ENCODE peak calls at places on chromosomes 1 and 21, in five cellular contexts. S, R, N, I and J are unnamed samples.
A peak's percentile ranks its signal among the peaks of the same experiment; 100 is the strongest.

GRCh38 chr21:43657355-43658093 is 1.8 kb downstream of the HSF2BP start:
- DNase-seq in S (no peak), R (no peak), N (no peak), I (no peak), J (no peak)

GRCh38 chr1:8423702-8424538 is 106.0 kb downstream of the SLC45A1 start:
- DNase-seq in S (no peak), R (peak; percentile 30), N (no peak), I (peak; percentile 56), J (peak; percentile 47)

GRCh38 chr1:165073402-165074007 is 283.0 kb downstream of the LMX1A start:
- DNase-seq in S (no peak), R (no peak), N (no peak), I (no peak), J (no peak)

GRCh38 chr1:54272134-54272533 is 72.2 kb downstream of the MRPL37 start:
- DNase-seq in S (no peak), R (no peak), N (no peak), I (no peak), J (no peak)

GRCh38 chr1:167665469-167665868 is 35.4 kb downstream of the RCSD1 start:
- DNase-seq in S (no peak), R (no peak), N (no peak), I (no peak), J (no peak)

GRCh38 chr1:206036661-206037455 is 13.2 kb upstream of the CTSE start:
- DNase-seq in S (no peak), R (no peak), N (no peak), I (no peak), J (no peak)

GRCh38 chr1:58854576-58854975 is 70.7 kb upstream of the JUN start:
- DNase-seq in S (no peak), R (no peak), N (no peak), I (no peak), J (no peak)

GRCh38 chr1:28259935-28260802 is 851 bp downstream of the SESN2 start:
- DNase-seq in S (peak; percentile 72), R (no peak), N (no peak), I (no peak), J (peak; percentile 32)

GRCh38 chr1:107659961-107660360 is 305.0 kb downstream of the VAV3 start:
- DNase-seq in S (no peak), R (no peak), N (no peak), I (no peak), J (no peak)

GRCh38 chr1:244599937-244600350 is 53.0 kb upstream of the DESI2 start:
- DNase-seq in S (peak; percentile 67), R (peak; percentile 42), N (no peak), I (peak; percentile 48), J (no peak)

GRCh38 chr1:165847486-165847885 is 20.1 kb downstream of the UCK2 start:
- DNase-seq in S (no peak), R (no peak), N (no peak), I (no peak), J (no peak)

GRCh38 chr21:42302292-42302650 is 12.9 kb downstream of the TFF3 start:
- DNase-seq in S (no peak), R (no peak), N (no peak), I (no peak), J (no peak)

GRCh38 chr1:2569060-2569459 is 12.9 kb downstream of the TNFRSF14 start:
- DNase-seq in S (no peak), R (no peak), N (no peak), I (no peak), J (no peak)

GRCh38 chr21:46071082-46071481 is 26.8 kb upstream of the COL6A2 start:
- DNase-seq in S (no peak), R (no peak), N (no peak), I (no peak), J (no peak)

GRCh38 chr1:14945132-14946010 is 208.2 kb upstream of the TMEM51 start:
- DNase-seq in S (peak; percentile 76), R (no peak), N (no peak), I (no peak), J (no peak)

GRCh38 chr1:31069392-31069791 is 3.9 kb upstream of the PUM1 start:
- DNase-seq in S (no peak), R (no peak), N (no peak), I (no peak), J (no peak)

GRCh38 chr1:47881505-47882442 is 115.4 kb downstream of the TRABD2B start:
- DNase-seq in S (peak; percentile 18), R (no peak), N (no peak), I (no peak), J (no peak)

GRCh38 chr1:224852901-224853568 is 76.4 kb upstream of the DNAH14 start:
- DNase-seq in S (peak; percentile 35), R (no peak), N (no peak), I (no peak), J (no peak)

GRCh38 chr1:115052454-115053083 is 22.9 kb downstream of the TSHB start:
- DNase-seq in S (no peak), R (peak; percentile 52), N (peak; percentile 22), I (peak; percentile 55), J (no peak)

GRCh38 chr1:159163609-159164008 is 7.8 kb upstream of the CADM3 start:
- DNase-seq in S (no peak), R (no peak), N (no peak), I (no peak), J (no peak)

GRCh38 chr1:209775634-209776033 is 8.7 kb downstream of the C1orf74 start:
- DNase-seq in S (no peak), R (no peak), N (no peak), I (no peak), J (no peak)

GRCh38 chr1:25467193-25467592 is 36.5 kb downstream of the MACO1 start:
- DNase-seq in S (no peak), R (no peak), N (no peak), I (no peak), J (no peak)

GRCh38 chr1:150257624-150258274 is at the start of gene CA14:
- DNase-seq in S (no peak), R (no peak), N (no peak), I (no peak), J (no peak)

GRCh38 chr1:42419449-42419848 is 36.4 kb downstream of the ZMYND12 start:
- DNase-seq in S (no peak), R (no peak), N (no peak), I (no peak), J (no peak)

GRCh38 chr1:68725353-68725752 is 228.5 kb upstream of the DEPDC1 start:
- DNase-seq in S (no peak), R (no peak), N (no peak), I (no peak), J (no peak)

GRCh38 chr1:41580021-41580420 is 95.5 kb upstream of the EDN2 start:
- DNase-seq in S (no peak), R (no peak), N (no peak), I (no peak), J (no peak)

GRCh38 chr1:4018721-4019521 is 118.8 kb upstream of the C1orf174 start:
- DNase-seq in S (no peak), R (no peak), N (no peak), I (no peak), J (peak; percentile 9)

GRCh38 chr1:81834268-81834667 is 33.5 kb downstream of the ADGRL2 start:
- DNase-seq in S (no peak), R (no peak), N (no peak), I (no peak), J (no peak)

GRCh38 chr21:45862544-45863207 is 118.9 kb upstream of the COL6A1 start:
- DNase-seq in S (no peak), R (no peak), N (no peak), I (no peak), J (no peak)

GRCh38 chr1:30976143-30976542 is 67.6 kb upstream of the SDC3 start:
- DNase-seq in S (no peak), R (no peak), N (no peak), I (no peak), J (no peak)

DNA sequence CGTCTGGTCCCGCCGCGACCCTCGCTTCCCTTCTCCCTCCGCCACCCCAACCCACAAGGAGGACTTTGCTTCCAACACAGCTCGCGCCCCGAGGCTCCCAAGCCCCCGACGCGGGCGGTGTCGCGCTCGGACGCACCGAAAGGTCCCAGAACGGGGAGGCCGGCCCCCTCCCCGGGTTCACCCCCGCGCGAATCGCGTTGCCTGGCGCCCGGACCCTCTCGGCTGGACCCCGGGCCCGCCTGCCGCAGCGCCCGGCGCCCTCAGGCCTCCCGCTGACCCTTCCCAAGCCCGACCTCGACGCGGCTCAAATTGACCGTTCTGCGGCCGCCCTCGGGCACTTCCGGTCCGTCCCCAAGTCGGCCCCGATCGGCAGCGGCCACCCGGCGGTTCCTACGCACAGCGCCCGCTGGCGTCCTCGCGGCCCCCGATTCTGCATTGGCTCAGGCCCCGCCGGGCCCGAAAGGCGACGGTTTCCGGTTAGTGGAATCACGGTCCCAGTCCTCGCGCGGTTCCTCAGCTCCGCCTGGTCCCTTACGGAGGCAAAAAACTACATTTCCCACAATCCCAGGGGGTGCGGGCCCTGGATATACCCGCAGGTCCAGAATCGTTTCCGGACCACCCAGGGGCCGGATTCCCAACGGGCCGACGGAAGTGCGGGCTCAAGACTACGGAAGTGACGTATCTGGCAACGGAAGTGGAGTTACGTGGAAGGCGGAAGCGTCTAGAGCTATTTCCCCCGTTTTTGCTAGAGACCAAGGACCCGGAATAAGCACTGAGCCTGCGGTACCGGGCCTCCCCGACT is at the start of gene AURKAIP1:
- DNase-seq in S (peak; percentile 99), R (peak; percentile 94), N (peak; percentile 91), I (peak; percentile 99), J (peak; percentile 90)
- TF ChIP-seq CTCF in S (peak; percentile 37), R (no peak), N (no peak), I (peak; percentile 39), J (no peak)

DNA sequence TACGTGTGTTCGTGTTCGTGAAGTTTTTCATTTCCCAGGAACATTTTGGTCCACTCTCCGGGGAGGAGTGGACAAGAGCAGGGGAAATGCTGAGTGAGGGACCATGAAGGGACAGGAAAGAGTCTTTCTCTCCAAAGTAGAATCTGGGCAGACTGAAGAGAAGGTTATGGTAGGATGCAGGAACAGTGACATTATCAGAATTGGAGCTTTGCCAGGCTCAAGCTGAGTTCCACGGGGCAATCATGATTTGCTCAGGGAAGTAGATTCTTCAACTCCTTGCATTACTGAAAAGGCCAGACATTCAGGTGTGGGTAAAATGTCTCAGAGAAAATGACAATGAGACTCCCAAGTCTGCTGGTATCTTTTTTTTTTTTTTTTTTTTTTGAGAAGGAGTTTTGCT is 16.6 kb downstream of the ATP1A4 start:
- DNase-seq in S (no peak), R (no peak), N (no peak), I (no peak), J (no peak)
- TF ChIP-seq CTCF in S (no peak), R (no peak), N (no peak), I (no peak), J (no peak)

GRCh38 chr1:228109073-228109961 is at the start of gene MRPL55:
- DNase-seq in S (peak; percentile 85), R (peak; percentile 97), N (peak; percentile 97), I (peak; percentile 98), J (peak; percentile 100)
- TF ChIP-seq CTCF in S (no peak), R (no peak), N (no peak), I (no peak), J (no peak)

DNA sequence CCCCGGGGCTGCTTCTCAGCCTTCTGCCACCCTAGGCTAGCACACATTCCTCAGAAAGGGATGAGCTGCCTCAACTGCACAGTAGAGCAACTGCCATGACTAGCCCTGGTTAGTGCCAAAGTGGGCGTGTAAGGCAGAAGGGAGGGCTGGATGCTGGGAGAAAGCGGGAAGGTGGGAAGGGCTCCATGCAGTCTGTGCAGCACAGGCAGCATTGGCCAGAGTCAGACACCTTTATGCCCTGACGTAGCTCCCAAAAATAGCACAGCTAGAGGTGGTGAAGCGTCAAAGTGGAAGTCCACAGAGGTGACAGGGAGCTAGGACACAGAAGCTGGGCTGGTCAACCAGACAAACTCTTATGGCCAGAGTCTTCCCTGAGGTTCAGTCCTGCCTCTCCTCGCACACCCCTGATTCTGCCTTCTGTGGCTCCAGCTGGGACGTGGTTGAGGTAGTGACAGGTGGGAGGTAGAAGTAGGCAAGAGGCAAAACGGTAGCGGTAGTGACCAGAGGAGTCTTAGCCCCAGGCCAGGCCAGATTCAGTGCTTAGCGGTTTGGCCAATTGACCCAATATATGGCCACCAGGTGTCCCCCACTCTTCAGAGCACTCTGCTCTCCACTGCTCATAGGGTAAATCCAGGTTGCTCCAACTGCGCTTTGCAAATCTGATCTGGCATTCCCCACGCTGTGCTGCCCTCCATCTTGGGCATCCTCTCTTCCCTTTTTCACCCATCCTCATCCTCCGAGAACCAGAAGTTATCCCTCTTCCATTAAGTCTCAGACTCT is 45.6 kb downstream of the DDX20 start:
- DNase-seq in S (no peak), R (no peak), N (no peak), I (no peak), J (no peak)
- TF ChIP-seq CTCF in S (no peak), R (no peak), N (no peak), I (no peak), J (no peak)